ENCODE peak calls at places on chromosome 19, in seven cellular contexts. W is adrenal gland; A is left lobe of liver; X is amygdala; B is GM23338; J is right lobe of liver; O is stimulated activated CD4-positive, alpha-beta T cell treated with anti-CD3 and anti-CD28 coated beads, TNF-alpha, amount 100 ng/mL, for 4 hours. S is an unnamed sample.

GRCh38 chr19:44542671-44543070 is 13.2 kb upstream of the CEACAM20 start:
- DNase-seq in X (no peak), A (no peak), O (no peak), J (no peak), B (no peak), W (no peak), S (no peak)

GRCh38 chr19:936175-936546 is 10.3 kb downstream of the ARID3A start:
- DNase-seq in B (no peak), W (no peak), A (no peak), J (no peak), X (no peak), O (no peak), S (no peak)

GRCh38 chr19:1747285-1748114 is 5.8 kb upstream of the ONECUT3 start:
- DNase-seq in W (peak), X (no peak), B (peak), A (no peak), J (no peak), O (no peak), S (peak)

GRCh38 chr19:49442793-49443365 is 1.6 kb upstream of the SLC17A7 start:
- DNase-seq in O (peak), B (peak), J (peak), X (no peak), A (peak), W (peak), S (peak)

GRCh38 chr19:14138576-14139265 is 2.3 kb upstream of the ASF1B start:
- DNase-seq in X (no peak), A (no peak), J (no peak), B (no peak), O (no peak), W (no peak), S (no peak)

GRCh38 chr19:54207908-54208783 is 7.5 kb downstream of the RPS9 start:
- DNase-seq in A (peak), J (peak), O (no peak), W (peak), B (no peak), X (peak), S (peak)

GRCh38 chr19:2479556-2480194 is 3.7 kb downstream of the GADD45B start:
- DNase-seq in A (no peak), J (no peak), B (no peak), O (no peak), W (no peak), X (no peak), S (no peak)

GRCh38 chr19:53308339-53308811 is 25.2 kb upstream of the ZNF845 start:
- DNase-seq in B (peak), O (no peak), W (no peak), J (no peak), A (no peak), X (no peak), S (no peak)

GRCh38 chr19:28489126-28489660 is 723.8 kb downstream of the UQCRFS1 start:
- DNase-seq in O (no peak), B (peak), A (no peak), X (no peak), W (no peak), J (no peak), S (no peak)

S was measured in H4.